ENCODE peak calls at places on chromosomes 5 and 9, in nine cellular contexts. One of them, this sample, is unnamed.

GRCh38 chr9:122016789-122017188 is 76.3 kb downstream of the TTLL11 start:
- DNase-seq in NCI-H1092: no peak
- DNase-seq in H9: no peak
- DNase-seq in sciatic nerve: no peak
- DNase-seq in NCI-H345: no peak
- DNase-seq in HCEC 1CT: no peak
- DNase-seq in T-helper 9 cell: no peak
- DNase-seq in NCI-H2029: no peak
- DNase-seq in effector memory CD8-positive, alpha-beta T cell: no peak
- DNase-seq in this sample: no peak

GRCh38 chr5:159331099-159331973 is 1.0 kb upstream of the IL12B start:
- DNase-seq in NCI-H1092: no peak
- DNase-seq in H9: peak; percentile 73
- DNase-seq in sciatic nerve: peak; percentile 72
- DNase-seq in NCI-H345: peak; percentile 20
- DNase-seq in HCEC 1CT: no peak
- DNase-seq in T-helper 9 cell: peak; percentile 76
- DNase-seq in NCI-H2029: no peak
- DNase-seq in effector memory CD8-positive, alpha-beta T cell: peak; percentile 76
- DNase-seq in this sample: peak; percentile 86

GRCh38 chr9:99730063-99730462 is 91.6 kb upstream of the NR4A3 start:
- DNase-seq in NCI-H1092: no peak
- DNase-seq in H9: no peak
- DNase-seq in sciatic nerve: no peak
- DNase-seq in NCI-H345: no peak
- DNase-seq in HCEC 1CT: no peak
- DNase-seq in T-helper 9 cell: no peak
- DNase-seq in NCI-H2029: no peak
- DNase-seq in effector memory CD8-positive, alpha-beta T cell: no peak
- DNase-seq in this sample: no peak

GRCh38 chr5:87347841-87348240 is 64.9 kb downstream of the CCNH start:
- DNase-seq in NCI-H1092: no peak
- DNase-seq in H9: no peak
- DNase-seq in sciatic nerve: no peak
- DNase-seq in NCI-H345: no peak
- DNase-seq in HCEC 1CT: no peak
- DNase-seq in T-helper 9 cell: no peak
- DNase-seq in NCI-H2029: no peak
- DNase-seq in effector memory CD8-positive, alpha-beta T cell: no peak
- DNase-seq in this sample: no peak

GRCh38 chr9:133708770-133709611 is 29.2 kb downstream of the SARDH start:
- DNase-seq in NCI-H1092: no peak
- DNase-seq in H9: no peak
- DNase-seq in sciatic nerve: no peak
- DNase-seq in NCI-H345: peak; percentile 89
- DNase-seq in HCEC 1CT: no peak
- DNase-seq in T-helper 9 cell: peak; percentile 44
- DNase-seq in NCI-H2029: no peak
- DNase-seq in effector memory CD8-positive, alpha-beta T cell: no peak
- DNase-seq in this sample: no peak

GRCh38 chr9:129026442-129027223 is 1.5 kb downstream of the SH3GLB2 start:
- DNase-seq in NCI-H1092: no peak
- DNase-seq in H9: peak; percentile 67
- DNase-seq in sciatic nerve: no peak
- DNase-seq in NCI-H345: no peak
- DNase-seq in HCEC 1CT: no peak
- DNase-seq in T-helper 9 cell: no peak
- DNase-seq in NCI-H2029: peak; percentile 5
- DNase-seq in effector memory CD8-positive, alpha-beta T cell: no peak
- DNase-seq in this sample: peak; percentile 70

GRCh38 chr5:168076561-168076991 is 214.9 kb upstream of the WWC1 start:
- DNase-seq in NCI-H1092: no peak
- DNase-seq in H9: peak; percentile 80
- DNase-seq in sciatic nerve: peak; percentile 69
- DNase-seq in NCI-H345: no peak
- DNase-seq in HCEC 1CT: peak; percentile 7
- DNase-seq in T-helper 9 cell: no peak
- DNase-seq in NCI-H2029: no peak
- DNase-seq in effector memory CD8-positive, alpha-beta T cell: no peak
- DNase-seq in this sample: peak; percentile 60

GRCh38 chr9:117704597-117704996 is 394 bp downstream of the TLR4 start:
- DNase-seq in NCI-H1092: no peak
- DNase-seq in H9: no peak
- DNase-seq in sciatic nerve: no peak
- DNase-seq in NCI-H345: no peak
- DNase-seq in HCEC 1CT: no peak
- DNase-seq in T-helper 9 cell: no peak
- DNase-seq in NCI-H2029: no peak
- DNase-seq in effector memory CD8-positive, alpha-beta T cell: no peak
- DNase-seq in this sample: no peak

GRCh38 chr9:5089737-5090136 is 95.7 kb downstream of the INSL6 start:
- DNase-seq in NCI-H1092: no peak
- DNase-seq in H9: no peak
- DNase-seq in sciatic nerve: no peak
- DNase-seq in NCI-H345: peak; percentile 83
- DNase-seq in HCEC 1CT: no peak
- DNase-seq in T-helper 9 cell: no peak
- DNase-seq in NCI-H2029: no peak
- DNase-seq in effector memory CD8-positive, alpha-beta T cell: no peak
- DNase-seq in this sample: no peak

GRCh38 chr9:27489087-27489876 is 34.8 kb upstream of the IFNK start:
- DNase-seq in NCI-H1092: no peak
- DNase-seq in H9: no peak
- DNase-seq in sciatic nerve: no peak
- DNase-seq in NCI-H345: no peak
- DNase-seq in HCEC 1CT: no peak
- DNase-seq in T-helper 9 cell: no peak
- DNase-seq in NCI-H2029: no peak
- DNase-seq in effector memory CD8-positive, alpha-beta T cell: no peak
- DNase-seq in this sample: peak; percentile 20

GRCh38 chr5:67963789-67964519 is 251.6 kb upstream of the PIK3R1 start:
- DNase-seq in NCI-H1092: no peak
- DNase-seq in H9: no peak
- DNase-seq in sciatic nerve: no peak
- DNase-seq in NCI-H345: no peak
- DNase-seq in HCEC 1CT: no peak
- DNase-seq in T-helper 9 cell: no peak
- DNase-seq in NCI-H2029: no peak
- DNase-seq in effector memory CD8-positive, alpha-beta T cell: no peak
- DNase-seq in this sample: peak; percentile 33

GRCh38 chr5:157668356-157668755 is 3.0 kb upstream of the C5orf52 start:
- DNase-seq in NCI-H1092: no peak
- DNase-seq in H9: no peak
- DNase-seq in sciatic nerve: no peak
- DNase-seq in NCI-H345: no peak
- DNase-seq in HCEC 1CT: no peak
- DNase-seq in T-helper 9 cell: no peak
- DNase-seq in NCI-H2029: no peak
- DNase-seq in effector memory CD8-positive, alpha-beta T cell: no peak
- DNase-seq in this sample: no peak

GRCh38 chr9:28378236-28378635 is 805.0 kb upstream of the C9orf72 start:
- DNase-seq in NCI-H1092: no peak
- DNase-seq in H9: no peak
- DNase-seq in sciatic nerve: no peak
- DNase-seq in NCI-H345: no peak
- DNase-seq in HCEC 1CT: no peak
- DNase-seq in T-helper 9 cell: no peak
- DNase-seq in NCI-H2029: no peak
- DNase-seq in effector memory CD8-positive, alpha-beta T cell: no peak
- DNase-seq in this sample: no peak

GRCh38 chr5:56612759-56613158 is 202.6 kb upstream of the MAP3K1 start:
- DNase-seq in NCI-H1092: no peak
- DNase-seq in H9: no peak
- DNase-seq in sciatic nerve: no peak
- DNase-seq in NCI-H345: no peak
- DNase-seq in HCEC 1CT: no peak
- DNase-seq in T-helper 9 cell: no peak
- DNase-seq in NCI-H2029: no peak
- DNase-seq in effector memory CD8-positive, alpha-beta T cell: no peak
- DNase-seq in this sample: no peak

This sample was measured in iPS-NIHi11.